ENCODE peak calls at places on chromosomes 12 and 14, in five cellular contexts. X is GM10248, P is psoas muscle, O is foreskin fibroblast, A is ovary. D is an unnamed sample.

GRCh38 chr12:62594771-62595170 is 128.1 kb downstream of the MON2 start:
- DNase-seq in X (no peak), P (no peak), O (no peak), A (no peak), D (no peak)

GRCh38 chr12:127052491-127053232 is 1214.3 kb upstream of the TMEM132C start:
- DNase-seq in X (no peak), P (no peak), O (no peak), A (no peak), D (no peak)

GRCh38 chr12:58529114-58529665 is 391.1 kb downstream of the LRIG3 start:
- DNase-seq in X (no peak), P (no peak), O (peak), A (no peak), D (no peak)

GRCh38 chr12:51238037-51238509 is 553 bp upstream of the DAZAP2 start:
- DNase-seq in X (no peak), P (no peak), O (no peak), A (no peak), D (no peak)

GRCh38 chr14:60805881-60806569 is 71.5 kb downstream of the MNAT1 start:
- DNase-seq in X (no peak), P (no peak), O (peak), A (no peak), D (peak)

GRCh38 chr14:55133416-55133815 is 4.4 kb downstream of the LGALS3 start:
- DNase-seq in X (no peak), P (no peak), O (peak), A (no peak), D (no peak)

GRCh38 chr14:56751471-56751870 is 58.8 kb downstream of the OTX2 start:
- DNase-seq in X (no peak), P (no peak), O (no peak), A (no peak), D (no peak)

GRCh38 chr12:66965613-66966012 is 286.7 kb upstream of the GRIP1 start:
- DNase-seq in X (no peak), P (no peak), O (no peak), A (no peak), D (no peak)

GRCh38 chr12:27387473-27387872 is 54.8 kb downstream of the BMAL2 start:
- DNase-seq in X (no peak), P (no peak), O (no peak), A (no peak), D (no peak)

GRCh38 chr12:4118017-4118510 is 155.5 kb upstream of the CCND2 start:
- DNase-seq in X (peak), P (no peak), O (no peak), A (no peak), D (no peak)

GRCh38 chr12:8589679-8590078 is 23.0 kb downstream of the AICDA start:
- DNase-seq in X (no peak), P (no peak), O (no peak), A (no peak), D (no peak)

GRCh38 chr14:103847954-103848719 is 762 bp upstream of the PPP1R13B start:
- DNase-seq in X (no peak), P (peak), O (no peak), A (peak), D (no peak)

GRCh38 chr14:78959674-78960264 is 789.6 kb downstream of the NRXN3 start:
- DNase-seq in X (peak), P (peak), O (peak), A (peak), D (peak)

GRCh38 chr12:52686756-52687487 is 6.7 kb upstream of the KRT1 start:
- DNase-seq in X (no peak), P (no peak), O (no peak), A (no peak), D (no peak)

GRCh38 chr12:92414383-92415065 is 268.9 kb upstream of the BTG1 start:
- DNase-seq in X (no peak), P (no peak), O (no peak), A (no peak), D (no peak)

GRCh38 chr12:108319277-108320234 is 19.6 kb downstream of the CMKLR1 start:
- DNase-seq in X (no peak), P (no peak), O (no peak), A (no peak), D (no peak)

GRCh38 chr12:101051901-101052550 is 158.0 kb downstream of the SLC5A8 start:
- DNase-seq in X (no peak), P (no peak), O (peak), A (peak), D (peak)

GRCh38 chr12:76033116-76034001 is 1.8 kb upstream of the PHLDA1 start:
- DNase-seq in X (no peak), P (no peak), O (no peak), A (no peak), D (no peak)

GRCh38 chr12:65902504-65902903 is 78.2 kb downstream of the HMGA2 start:
- DNase-seq in X (peak), P (no peak), O (no peak), A (no peak), D (no peak)

GRCh38 chr14:95515080-95515489 is 1.4 kb downstream of the SYNE3 start:
- DNase-seq in X (no peak), P (peak), O (peak), A (peak), D (no peak)

GRCh38 chr12:14936224-14936861 is 2.0 kb downstream of the ERP27 start:
- DNase-seq in X (no peak), P (no peak), O (no peak), A (no peak), D (no peak)

GRCh38 chr14:30243805-30244204 is 315.2 kb upstream of the G2E3 start:
- DNase-seq in X (no peak), P (no peak), O (peak), A (no peak), D (no peak)

GRCh38 chr14:95518045-95518751 is 1.7 kb upstream of the SYNE3 start:
- DNase-seq in X (no peak), P (no peak), O (no peak), A (no peak), D (no peak)

GRCh38 chr12:117518594-117519270 is 157.3 kb upstream of the NOS1 start:
- DNase-seq in X (no peak), P (peak), O (no peak), A (no peak), D (no peak)

GRCh38 chr12:96749978-96750377 is 157.1 kb upstream of the NEDD1 start:
- DNase-seq in X (no peak), P (no peak), O (no peak), A (no peak), D (no peak)

GRCh38 chr12:3904999-3905398 is 31.8 kb upstream of the PARP11 start:
- DNase-seq in X (no peak), P (no peak), O (no peak), A (no peak), D (no peak)

GRCh38 chr12:47079365-47079893 is at the start of gene PCED1B:
- DNase-seq in X (peak), P (peak), O (peak), A (peak), D (peak)

GRCh38 chr12:29148958-29149690 is at the start of gene FAR2:
- DNase-seq in X (peak), P (peak), O (peak), A (peak), D (no peak)
- TF ChIP-seq CTCF in X (no peak), P (no peak), O (no peak), A (no peak), D (no peak)

DNA sequence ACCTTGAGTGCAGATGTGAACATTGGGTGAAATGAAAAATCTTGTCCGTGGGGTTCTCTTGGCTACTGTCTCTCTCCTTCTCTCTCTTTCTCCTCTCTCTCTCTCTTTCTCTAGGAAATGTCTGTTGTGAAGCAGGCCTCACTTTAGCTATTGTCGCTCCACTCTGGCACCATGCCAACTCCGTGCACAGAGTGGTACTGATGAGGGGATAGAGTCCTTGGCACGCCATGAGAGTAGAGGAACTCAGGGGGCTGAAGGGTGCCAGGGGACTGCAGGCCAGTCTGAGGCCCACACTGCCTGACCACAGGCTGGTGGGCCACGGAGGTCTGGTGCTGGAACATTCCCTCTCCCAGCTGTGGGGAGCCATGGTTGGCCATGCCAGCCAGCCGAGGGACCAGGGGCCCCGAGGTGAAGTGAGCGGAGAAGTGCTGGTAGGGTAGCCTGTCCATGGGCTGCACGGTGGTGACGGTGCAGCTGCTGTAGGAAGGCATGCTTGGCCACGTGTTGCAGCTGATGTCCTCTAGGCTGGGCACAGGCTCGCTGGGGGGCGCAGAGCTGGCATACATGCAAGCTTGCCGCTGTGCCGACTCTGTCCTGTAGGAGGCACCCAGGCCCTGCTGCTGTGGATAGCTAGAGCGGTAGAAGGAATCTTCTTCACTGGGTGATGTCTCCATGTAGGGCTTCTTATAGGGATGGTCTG is 50.4 kb downstream of the TBX5 start:
- DNase-seq in X (no peak), P (no peak), O (no peak), A (no peak), D (no peak)
- TF ChIP-seq CTCF in X (no peak), P (no peak), O (peak), A (no peak), D (no peak)

GRCh38 chr12:6829532-6830220 is 1.5 kb downstream of the P3H3 start:
- DNase-seq in X (no peak), P (no peak), O (no peak), A (no peak), D (no peak)
- TF ChIP-seq CTCF in X (no peak), P (no peak), O (peak), A (no peak), D (no peak)

GRCh38 chr12:106764738-106765137 is 9.7 kb upstream of the RIC8B start:
- DNase-seq in X (no peak), P (no peak), O (no peak), A (peak), D (no peak)
- TF ChIP-seq CTCF in X (no peak), P (no peak), O (no peak), A (no peak), D (no peak)

GRCh38 chr12:110699591-110700445 is 10.9 kb upstream of the HVCN1 start:
- DNase-seq in X (no peak), P (peak), O (no peak), A (no peak), D (no peak)
- TF ChIP-seq CTCF in X (peak), P (no peak), O (no peak), A (no peak), D (no peak)

DNA sequence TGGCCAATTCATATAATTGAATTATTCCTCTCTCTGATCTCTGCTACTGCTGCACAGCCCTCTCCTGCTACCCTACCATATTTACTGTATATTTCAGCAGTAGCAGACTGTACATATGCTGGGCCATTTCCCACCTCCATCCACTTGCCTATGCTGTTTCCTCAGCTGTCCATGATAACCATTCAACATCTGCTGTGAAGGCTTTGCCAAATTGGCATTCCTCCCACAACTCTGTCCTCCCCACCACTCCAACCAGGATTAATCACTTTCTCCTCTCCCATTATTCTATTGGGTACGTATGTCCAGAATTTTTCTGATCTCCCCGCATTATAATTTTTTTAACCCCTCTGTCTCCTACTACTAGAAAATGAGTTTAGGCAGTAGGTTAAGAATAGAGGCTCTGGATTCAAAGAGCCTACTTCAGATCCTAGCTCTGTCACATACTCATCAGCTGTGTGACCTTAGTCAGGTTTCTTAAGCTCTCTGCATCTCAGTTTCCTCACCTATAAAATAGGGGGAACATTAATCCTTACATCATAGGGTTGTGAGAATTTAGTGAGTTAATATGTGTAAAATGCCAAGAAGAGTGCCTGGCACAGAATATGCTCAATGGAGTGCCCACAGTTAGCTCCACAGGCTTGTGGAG is 123.3 kb downstream of the KICS2 start:
- DNase-seq in X (no peak), P (no peak), O (peak), A (no peak), D (peak)
- TF ChIP-seq CTCF in X (no peak), P (no peak), O (no peak), A (no peak), D (no peak)

GRCh38 chr12:98698603-98699463 is 53.7 kb downstream of the APAF1 start:
- DNase-seq in X (peak), P (peak), O (peak), A (peak), D (peak)
- TF ChIP-seq CTCF in X (peak), P (peak), O (peak), A (no peak), D (peak)

D was measured in AG09319.